ENCODE peak calls at places on chromosomes 7 and 10, in ten cellular contexts. T, Y, N, U, V, L, W, C, O and M are unnamed samples.
A peak's percentile ranks its signal among the peaks of the same experiment; 100 is the strongest.

GRCh38 chr7:68185641-68186040 is 1189.0 kb downstream of the TYW1 start:
- DNase-seq in U (peak; percentile 19), L (no peak), N (no peak), W (no peak), T (no peak), Y (no peak), V (no peak), C (no peak), O (no peak), M (no peak)

GRCh38 chr7:105718511-105718925 is 137.2 kb upstream of the EFCAB10 start:
- DNase-seq in U (no peak), N (no peak), W (no peak), Y (no peak), O (no peak), V (no peak), L (no peak), T (no peak), C (peak; percentile 83), M (no peak)

GRCh38 chr10:130111115-130111847 is 651 bp upstream of the C10orf143 start:
- DNase-seq in Y (peak; percentile 96), U (peak; percentile 95), C (peak; percentile 90), T (peak; percentile 98), V (peak; percentile 94), O (peak; percentile 93), W (peak; percentile 97), L (peak; percentile 97), N (peak; percentile 98), M (peak; percentile 92)

GRCh38 chr7:47371733-47372368 is 210.1 kb downstream of the TNS3 start:
- DNase-seq in O (no peak), V (no peak), W (peak; percentile 73), L (peak; percentile 73), T (no peak), Y (peak; percentile 42), N (peak; percentile 88), U (peak; percentile 80), C (peak; percentile 74), M (no peak)

GRCh38 chr10:43237128-43237527 is 29.7 kb downstream of the RASGEF1A start:
- DNase-seq in N (peak; percentile 26), C (no peak), W (no peak), V (no peak), T (no peak), U (peak; percentile 0), Y (no peak), L (peak; percentile 16), O (no peak), M (no peak)

GRCh38 chr10:50577681-50578350 is 45.9 kb downstream of the SGMS1 start:
- DNase-seq in T (no peak), U (peak; percentile 22), N (no peak), C (peak; percentile 47), W (no peak), V (no peak), L (peak; percentile 34), Y (peak; percentile 30), O (no peak), M (no peak)

GRCh38 chr7:48084727-48085432 is 4.2 kb upstream of the UPP1 start:
- DNase-seq in N (peak; percentile 70), O (peak; percentile 93), U (peak; percentile 81), W (peak; percentile 68), T (peak; percentile 40), L (peak; percentile 73), C (peak; percentile 98), Y (peak; percentile 90), V (peak; percentile 83), M (peak; percentile 78)

GRCh38 chr7:50369408-50370026 is 65.0 kb downstream of the IKZF1 start:
- DNase-seq in Y (no peak), L (no peak), T (peak; percentile 55), N (peak; percentile 64), V (peak; percentile 44), C (peak; percentile 50), W (no peak), O (no peak), U (no peak), M (peak; percentile 45)

GRCh38 chr7:42603496-42603895 is 308.4 kb downstream of the C7orf25 start:
- DNase-seq in W (no peak), L (no peak), T (no peak), U (no peak), O (no peak), Y (no peak), N (no peak), V (no peak), C (peak; percentile 26), M (no peak)

DNA sequence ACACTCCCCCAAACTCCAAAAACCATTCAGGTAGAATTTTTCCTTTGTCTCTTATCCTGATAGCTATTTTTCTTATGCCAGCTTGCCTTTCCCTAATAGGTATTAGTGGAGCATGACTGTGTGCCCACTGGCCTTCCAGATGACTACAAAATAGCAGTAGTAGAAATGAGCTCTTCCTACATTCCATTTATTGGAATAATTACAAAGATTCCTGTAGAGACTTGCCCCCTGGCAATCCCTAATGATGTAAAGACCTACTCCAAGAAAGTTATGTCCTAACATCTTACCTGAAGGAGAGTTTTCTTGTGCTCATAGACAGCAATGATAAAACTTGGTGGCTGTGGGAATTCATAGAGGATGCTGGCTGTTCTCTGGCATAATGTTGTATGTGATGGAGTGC is 501.8 kb downstream of the GATA3 start:
- DNase-seq in U (no peak), L (no peak), C (no peak), N (no peak), T (no peak), W (no peak), V (no peak), Y (no peak), O (no peak), M (no peak)
- TF ChIP-seq CTCF in U (no peak), L (no peak), C (no peak), N (no peak), T (no peak), W (no peak), V (no peak), Y (no peak), O (no peak), M (no peak)

GRCh38 chr7:36441344-36442022 is 51.8 kb downstream of the ANLN start:
- DNase-seq in V (no peak), Y (no peak), O (no peak), W (no peak), U (no peak), L (no peak), T (no peak), N (peak; percentile 76), C (no peak), M (no peak)
- TF ChIP-seq CTCF in V (no peak), Y (no peak), O (no peak), W (no peak), U (no peak), L (no peak), T (no peak), N (peak; percentile 46), C (no peak), M (no peak)

GRCh38 chr7:2567663-2568238 is 9.0 kb downstream of the IQCE start:
- DNase-seq in V (peak; percentile 57), Y (no peak), N (peak; percentile 85), O (no peak), C (no peak), L (no peak), U (peak; percentile 53), W (peak; percentile 51), T (no peak), M (no peak)
- TF ChIP-seq CTCF in V (no peak), Y (peak; percentile 54), N (peak; percentile 80), O (peak; percentile 63), C (peak; percentile 46), L (peak; percentile 23), U (peak; percentile 79), W (peak; percentile 56), T (no peak), M (no peak)

GRCh38 chr10:63822496-63822895 is 301.3 kb downstream of the REEP3 start:
- DNase-seq in W (no peak), O (no peak), L (no peak), T (no peak), N (no peak), V (no peak), Y (no peak), C (no peak), U (peak; percentile 62), M (no peak)

GRCh38 chr10:63825766-63826165 is 304.6 kb downstream of the REEP3 start:
- DNase-seq in V (no peak), N (no peak), U (no peak), L (no peak), Y (no peak), T (no peak), W (no peak), O (no peak), C (no peak), M (no peak)

GRCh38 chr10:63825111-63825510 is 303.9 kb downstream of the REEP3 start:
- DNase-seq in C (no peak), L (no peak), N (no peak), U (no peak), O (no peak), V (no peak), Y (no peak), T (no peak), W (no peak), M (no peak)

DNA sequence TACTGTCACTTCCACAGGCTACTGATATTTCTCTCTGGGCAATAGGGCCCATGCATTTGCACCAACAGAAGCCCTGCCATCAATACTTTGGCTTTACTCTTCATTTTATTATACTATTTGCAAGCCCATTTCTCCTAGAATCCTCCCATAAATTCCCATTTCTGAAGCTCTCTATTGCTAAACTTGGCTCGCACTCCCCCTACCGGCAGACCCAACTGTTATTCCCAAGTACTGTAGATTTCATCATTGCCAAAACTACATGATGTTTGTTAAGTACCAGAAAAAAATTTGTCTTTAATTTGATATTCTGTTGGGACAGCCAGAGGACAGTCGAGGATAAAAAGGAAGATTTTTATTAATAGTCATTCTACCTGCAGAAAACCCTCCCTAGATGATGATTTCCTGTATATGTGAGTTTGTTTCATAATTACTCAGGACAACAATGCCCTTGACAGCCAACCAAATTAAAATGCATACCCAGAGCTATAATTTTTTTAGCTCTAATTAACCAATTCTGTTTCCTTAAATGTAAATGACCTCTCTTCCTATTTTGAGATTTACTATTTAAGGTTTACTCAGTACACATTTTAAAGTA is 298.6 kb downstream of the REEP3 start:
- DNase-seq in L (peak; percentile 55), T (peak; percentile 16), V (peak; percentile 24), O (peak; percentile 35), N (peak; percentile 88), C (peak; percentile 79), U (peak; percentile 81), W (peak; percentile 75), Y (peak; percentile 84), M (peak; percentile 18)
- TF ChIP-seq CTCF in L (peak; percentile 59), T (peak; percentile 72), V (peak; percentile 60), O (peak; percentile 86), N (peak; percentile 89), C (peak; percentile 96), U (peak; percentile 89), W (peak; percentile 68), Y (peak; percentile 63), M (peak; percentile 22)

DNA sequence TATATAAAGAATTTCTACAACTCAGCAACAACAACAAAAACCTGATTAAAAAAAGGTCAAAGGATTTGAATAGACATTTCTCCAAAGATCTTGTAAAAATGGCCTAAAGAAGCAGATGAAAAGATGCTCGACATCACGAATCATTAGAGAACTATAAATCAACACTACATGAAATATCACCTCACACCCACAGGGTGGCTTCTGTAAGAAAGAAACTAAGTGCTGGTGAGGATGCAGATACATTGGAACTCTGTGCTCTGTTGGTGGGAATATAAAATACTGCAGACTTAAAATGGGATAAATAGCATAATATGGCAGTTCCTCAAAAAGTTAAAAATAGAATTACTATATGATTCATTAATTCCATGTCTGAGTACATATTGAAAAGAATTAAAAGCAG is 38.3 kb upstream of the CDCA7L start:
- DNase-seq in N (no peak), T (no peak), L (no peak), O (no peak), W (no peak), Y (no peak), V (no peak), U (no peak), C (no peak), M (no peak)
- TF ChIP-seq CTCF in N (peak; percentile 43), T (no peak), L (no peak), O (no peak), W (no peak), Y (no peak), V (no peak), U (no peak), C (no peak), M (no peak)

GRCh38 chr7:75559355-75559986 is 67.4 kb downstream of the SPDYE5 start:
- DNase-seq in U (no peak), C (no peak), L (no peak), W (peak; percentile 47), N (no peak), T (no peak), O (no peak), Y (no peak), V (no peak), M (no peak)
- TF ChIP-seq CTCF in U (no peak), C (no peak), L (no peak), W (no peak), N (no peak), T (no peak), O (no peak), Y (no peak), V (no peak), M (no peak)